ENCODE peak calls at places on chromosomes 6 and 20, in six cellular contexts. M is AG09319, P is mesothelial cell of epicardium, U is GM06990, H is breast epithelium, R is psoas muscle. Y is an unnamed sample.

GRCh38 chr6:125995972-125996580 is 9.7 kb downstream of the TRMT11 start:
- DNase-seq in U (no peak), H (peak; percentile 61), M (no peak), P (peak; percentile 34), R (peak; percentile 50), Y (no peak)

GRCh38 chr20:59392741-59393140 is 92.3 kb downstream of the EDN3 start:
- DNase-seq in U (no peak), P (no peak), R (no peak), M (no peak), H (no peak), Y (no peak)

GRCh38 chr20:63969851-63970713 is at the start of gene ZNF512B:
- DNase-seq in R (peak; percentile 72), P (peak; percentile 64), H (no peak), M (no peak), U (peak; percentile 65), Y (no peak)

GRCh38 chr6:29762781-29763214 is 39.6 kb downstream of the HLA-F start:
- DNase-seq in H (no peak), R (peak; percentile 42), P (no peak), M (no peak), U (no peak), Y (no peak)

GRCh38 chr6:40194771-40195170 is 260.5 kb upstream of the MOCS1 start:
- DNase-seq in H (no peak), R (no peak), U (no peak), M (no peak), P (no peak), Y (no peak)

GRCh38 chr20:57414867-57415592 is 23.8 kb downstream of the RBM38 start:
- DNase-seq in M (no peak), P (no peak), R (no peak), H (no peak), U (no peak), Y (no peak)

GRCh38 chr6:24929255-24929654 is 6.5 kb downstream of the RIPOR2 start:
- DNase-seq in R (no peak), P (no peak), M (no peak), H (no peak), U (no peak), Y (no peak)

GRCh38 chr6:124536792-124537191 is 425.4 kb upstream of the RNF217 start:
- DNase-seq in M (no peak), P (no peak), U (no peak), R (no peak), H (no peak), Y (no peak)

GRCh38 chr6:155041781-155042279 is 46.7 kb downstream of the TIAM2 start:
- DNase-seq in H (no peak), M (no peak), P (no peak), R (no peak), U (no peak), Y (no peak)

GRCh38 chr20:40945189-40945588 is 83.4 kb upstream of the TOP1 start:
- DNase-seq in M (no peak), U (no peak), H (no peak), P (no peak), R (no peak), Y (no peak)

GRCh38 chr6:135880066-135880972 is 28.8 kb downstream of the PDE7B start:
- DNase-seq in P (no peak), M (no peak), R (no peak), H (no peak), U (peak; percentile 25), Y (peak; percentile 15)

GRCh38 chr6:113980937-113981554 is 10.1 kb upstream of the HDAC2 start:
- DNase-seq in M (no peak), H (no peak), U (no peak), P (no peak), R (no peak), Y (no peak)

GRCh38 chr20:34375977-34376430 is 12.9 kb downstream of the ITCH start:
- DNase-seq in P (no peak), M (no peak), U (no peak), H (no peak), R (no peak), Y (no peak)

GRCh38 chr20:62980970-62981369 is 25.8 kb downstream of the BHLHE23 start:
- DNase-seq in P (no peak), R (no peak), H (no peak), U (no peak), M (no peak), Y (no peak)

GRCh38 chr6:81934936-81935335 is 182.5 kb upstream of the TENT5A start:
- DNase-seq in R (no peak), P (no peak), U (no peak), M (no peak), H (no peak), Y (no peak)

GRCh38 chr6:90530882-90531281 is 56.0 kb downstream of the MAP3K7 start:
- DNase-seq in P (no peak), H (no peak), U (no peak), R (no peak), M (no peak), Y (no peak)

GRCh38 chr20:15708984-15709598 is 864.2 kb downstream of the KIF16B start:
- DNase-seq in U (peak; percentile 28), P (no peak), H (no peak), R (peak; percentile 30), M (no peak), Y (no peak)

GRCh38 chr6:136439514-136440186 is 110.6 kb downstream of the MAP7 start:
- DNase-seq in M (no peak), R (no peak), U (no peak), H (no peak), P (no peak), Y (no peak)

GRCh38 chr6:32854376-32855178 is 585 bp downstream of the PSMB9 start:
- DNase-seq in M (no peak), H (no peak), P (no peak), R (no peak), U (no peak), Y (no peak)

GRCh38 chr20:20664795-20665194 is 47.6 kb downstream of the RALGAPA2 start:
- DNase-seq in M (no peak), P (no peak), H (no peak), U (no peak), R (no peak), Y (no peak)

GRCh38 chr6:35140991-35141720 is at the start of gene TCP11:
- DNase-seq in R (peak; percentile 49), M (no peak), H (no peak), P (no peak), U (peak; percentile 51), Y (no peak)

GRCh38 chr6:1009041-1009440 is 302.9 kb upstream of the FOXQ1 start:
- DNase-seq in P (no peak), M (no peak), R (no peak), H (no peak), U (no peak), Y (no peak)

GRCh38 chr6:64522859-64523258 is 887.3 kb downstream of the PHF3 start:
- DNase-seq in P (no peak), M (no peak), R (no peak), H (no peak), U (no peak), Y (no peak)

GRCh38 chr6:12297363-12298016 is 7.3 kb downstream of the EDN1 start:
- DNase-seq in U (no peak), P (no peak), H (no peak), R (no peak), M (no peak), Y (no peak)

GRCh38 chr6:170223718-170224693 is 66.9 kb downstream of the DLL1 start:
- DNase-seq in M (no peak), P (no peak), R (no peak), U (no peak), H (no peak), Y (no peak)

GRCh38 chr20:2871555-2872303 is 1.6 kb upstream of the PTPRA start:
- DNase-seq in P (no peak), R (no peak), M (no peak), H (no peak), U (no peak), Y (no peak)

GRCh38 chr20:2230671-2231488 is 64.9 kb upstream of the TGM3 start:
- DNase-seq in P (no peak), H (no peak), M (no peak), U (no peak), R (no peak), Y (no peak)

GRCh38 chr6:133837801-133838349 is 51.0 kb upstream of the TCF21 start:
- DNase-seq in H (no peak), M (no peak), P (peak; percentile 38), R (peak; percentile 40), U (peak; percentile 35), Y (no peak)

GRCh38 chr6:26043389-26044139 is 43.7 kb upstream of the HFE start:
- DNase-seq in U (peak; percentile 86), H (peak; percentile 69), R (no peak), M (peak; percentile 97), P (no peak), Y (peak; percentile 93)

DNA sequence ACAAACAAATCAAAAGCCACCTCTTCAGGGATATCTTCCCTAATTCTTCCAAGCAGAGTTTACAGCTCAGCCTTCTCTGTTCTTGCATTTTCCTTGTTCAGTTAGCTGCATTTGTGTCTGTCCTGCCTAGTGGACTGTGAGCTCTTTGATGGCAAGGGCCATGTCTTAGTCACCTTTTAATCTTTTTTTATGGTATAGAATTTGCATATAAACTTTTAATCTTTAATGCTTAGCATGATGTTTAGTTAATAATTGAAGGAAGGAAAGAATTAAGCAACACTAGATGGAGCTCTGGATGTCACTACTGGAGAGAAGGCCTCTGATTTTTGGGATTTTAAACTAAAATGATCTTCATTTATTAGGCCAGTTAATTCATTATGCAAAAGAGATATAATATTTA is 12.1 kb downstream of the PPP2R5D start:
- DNase-seq in U (no peak), H (no peak), R (no peak), M (no peak), P (no peak), Y (no peak)
- TF ChIP-seq CTCF in U (no peak), H (no peak), R (no peak), M (no peak), P (no peak), Y (no peak)

GRCh38 chr6:87483929-87484328 is 11.2 kb downstream of the SLC35A1 start:
- DNase-seq in P (no peak), H (no peak), U (no peak), R (no peak), M (no peak), Y (peak; percentile 10)
- TF ChIP-seq CTCF in P (no peak), H (no peak), U (no peak), R (no peak), M (no peak), Y (peak; percentile 3)

GRCh38 chr6:14656676-14657075 is 539.1 kb downstream of the CD83 start:
- DNase-seq in M (no peak), P (no peak), R (no peak), H (no peak), U (no peak), Y (no peak)

GRCh38 chr6:14647311-14647710 is 529.7 kb downstream of the CD83 start:
- DNase-seq in M (no peak), U (no peak), P (no peak), H (no peak), R (no peak), Y (no peak)

GRCh38 chr6:14655990-14656640 is 538.5 kb downstream of the CD83 start:
- DNase-seq in R (no peak), U (no peak), M (no peak), P (no peak), H (no peak), Y (no peak)

GRCh38 chr6:14655201-14655988 is 537.8 kb downstream of the CD83 start:
- DNase-seq in U (no peak), R (no peak), H (no peak), P (no peak), M (no peak), Y (no peak)

GRCh38 chr6:14652536-14652935 is 535.0 kb downstream of the CD83 start:
- DNase-seq in H (no peak), U (no peak), R (no peak), M (no peak), P (no peak), Y (no peak)
- TF ChIP-seq CTCF in H (no peak), U (no peak), R (no peak), M (no peak), P (no peak), Y (no peak)

GRCh38 chr6:80145509-80145908 is 39.0 kb downstream of the BCKDHB start:
- DNase-seq in R (no peak), M (no peak), H (no peak), P (no peak), U (no peak), Y (no peak)
- TF ChIP-seq CTCF in R (no peak), M (no peak), H (no peak), P (no peak), U (no peak), Y (no peak)

Y was measured in BJ.